ENCODE peak calls at places on chromosomes 13 and 19, in eight cellular contexts. P is CD8-positive, alpha-beta T cell; Q is psoas muscle; T is cardiac muscle cell; X is CD4-positive, CD25-positive, alpha-beta regulatory T cell; B is heart left ventricle; J is colonic mucosa; N is spleen. H is an unnamed sample. For H3K27me3, the result is how much of the 10 kb centered on the place peaks cover.

GRCh38 chr13:41613984-41614581 is 156.7 kb downstream of the RGCC start:
- DNase-seq in P (no peak), Q (peak), T (no peak), X (no peak), B (peak), J (no peak), N (no peak), H (no peak)

GRCh38 chr19:53254451-53255341 is at the start of gene ZNF677:
- DNase-seq in P (peak), Q (peak), T (peak), X (peak), B (peak), J (peak), N (peak), H (peak)

GRCh38 chr19:38695832-38696732 is 48.2 kb downstream of the CAPN12 start:
- DNase-seq in P (no peak), Q (no peak), T (no peak), X (no peak), B (no peak), J (no peak), N (no peak), H (no peak)

GRCh38 chr13:30730526-30730925 is 4.8 kb upstream of the ALOX5AP start:
- DNase-seq in P (no peak), Q (no peak), T (no peak), X (no peak), B (no peak), J (no peak), N (no peak), H (peak)

GRCh38 chr19:13441810-13442512 is 64.3 kb downstream of the CACNA1A start:
- DNase-seq in P (peak), Q (no peak), T (peak), X (peak), B (no peak), J (peak), N (no peak), H (no peak)

GRCh38 chr19:2488942-2489731 is 13.2 kb downstream of the GADD45B start:
- DNase-seq in P (no peak), Q (peak), T (peak), X (no peak), B (peak), J (peak), N (peak), H (peak)

GRCh38 chr13:36029171-36029570 is 102.0 kb downstream of the DCLK1 start:
- DNase-seq in P (no peak), Q (no peak), T (no peak), X (no peak), B (no peak), J (no peak), N (no peak), H (no peak)

GRCh38 chr13:44158741-44159632 is 214.6 kb upstream of the SERP2 start:
- DNase-seq in P (no peak), Q (peak), T (no peak), X (no peak), B (no peak), J (no peak), N (no peak), H (no peak)

GRCh38 chr13:45695198-45695730 is 6.9 kb upstream of the CBY2 start:
- DNase-seq in P (no peak), Q (no peak), T (no peak), X (no peak), B (no peak), J (no peak), N (no peak), H (no peak)

GRCh38 chr19:3403489-3404323 is 37.3 kb downstream of the NFIC start:
- DNase-seq in P (no peak), Q (peak), T (peak), X (no peak), B (peak), J (peak), N (peak), H (no peak)

GRCh38 chr19:11181488-11181887 is 15.9 kb downstream of the KANK2 start:
- DNase-seq in P (no peak), Q (no peak), T (no peak), X (no peak), B (no peak), J (no peak), N (no peak), H (no peak)

GRCh38 chr19:33796164-33797100 is at the start of gene KCTD15:
- DNase-seq in P (no peak), Q (peak), T (peak), X (no peak), B (peak), J (peak), N (no peak), H (peak)

GRCh38 chr19:45153339-45154063 is 7.3 kb downstream of the NKPD1 start:
- DNase-seq in P (no peak), Q (peak), T (peak), X (peak), B (peak), J (peak), N (no peak), H (peak)

GRCh38 chr13:18212873-18213272 is 968.8 kb downstream of the TUBA3C start:
- DNase-seq in P (no peak), Q (no peak), T (no peak), X (no peak), B (no peak), J (no peak), N (no peak), H (no peak)

GRCh38 chr13:27922974-27923612 is 3.3 kb downstream of the PDX1 start:
- DNase-seq in P (no peak), Q (no peak), T (no peak), X (no peak), B (no peak), J (no peak), N (no peak), H (no peak)

GRCh38 chr19:49419173-49419572 is 4.1 kb downstream of the PTH2 start:
- DNase-seq in P (no peak), Q (no peak), T (no peak), X (no peak), B (no peak), J (no peak), N (no peak), H (no peak)
- H3K27me3 ChIP-seq in P (under half), Q (under half), T (under half), X (under half), B (half or more), J (half or more), N (under half), H (under half)

GRCh38 chr13:20193142-20193923 is 595 bp upstream of the GJB2 start:
- DNase-seq in P (no peak), Q (no peak), T (no peak), X (peak), B (no peak), J (no peak), N (no peak), H (no peak)
- H3K27me3 ChIP-seq in P (under half), Q (under half), T (half or more), X (half or more), B (half or more), J (under half), N (under half), H (half or more)

DNA sequence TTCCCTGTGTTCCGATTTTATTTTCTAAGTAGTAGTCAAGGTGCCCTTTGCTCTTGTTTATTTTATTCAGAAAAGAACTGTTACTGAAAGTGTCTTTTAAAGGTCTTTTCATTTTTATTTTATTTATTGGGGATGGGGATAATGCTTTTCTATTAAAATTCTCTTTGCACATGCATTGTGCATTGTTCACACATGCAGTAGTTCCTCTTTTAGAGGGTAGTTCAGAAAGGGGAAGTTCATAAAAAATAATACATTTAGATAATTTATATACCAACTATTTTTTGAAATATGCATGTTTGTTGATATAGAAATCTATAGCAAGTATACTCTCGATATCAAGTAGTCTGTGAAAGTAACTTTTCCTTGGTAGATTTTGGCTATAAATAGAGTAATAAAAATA is 3.5 kb downstream of the GPC5 start:
- DNase-seq in P (no peak), Q (no peak), T (no peak), X (no peak), B (no peak), J (no peak), N (no peak), H (no peak)
- H3K27me3 ChIP-seq in P (under half), Q (under half), T (half or more), X (under half), B (under half), J (under half), N (under half), H (under half)

GRCh38 chr13:93230466-93230865 is 3.9 kb downstream of the GPC6 start:
- DNase-seq in P (no peak), Q (no peak), T (no peak), X (no peak), B (no peak), J (no peak), N (no peak), H (no peak)
- H3K27me3 ChIP-seq in P (under half), Q (under half), T (under half), X (under half), B (under half), J (under half), N (under half), H (under half)

DNA sequence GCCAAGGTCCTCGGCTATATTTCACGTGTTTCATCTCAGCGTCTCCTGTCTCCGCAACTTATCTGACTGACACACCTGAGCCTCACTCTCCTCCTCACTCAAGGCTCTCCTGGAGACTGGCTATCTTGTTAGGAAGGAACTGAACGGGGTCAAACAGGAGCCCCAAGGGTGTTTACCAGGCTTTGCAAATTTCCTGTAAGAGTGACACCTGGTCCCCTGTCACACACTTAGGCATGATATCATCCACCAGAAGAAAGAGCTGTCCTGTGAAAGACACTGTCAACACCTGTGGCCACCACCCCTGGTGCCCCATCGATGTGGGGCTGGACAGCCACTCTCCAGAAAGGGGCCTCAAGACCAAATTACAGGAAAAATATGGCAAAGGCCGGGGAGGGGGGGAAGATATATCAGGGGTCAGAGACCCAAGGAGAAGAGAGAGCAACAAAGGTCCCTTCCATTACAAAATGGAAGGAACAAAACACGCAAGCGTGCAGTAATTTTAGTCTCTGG is 2.9 kb downstream of the CD70 start:
- DNase-seq in P (no peak), Q (no peak), T (no peak), X (no peak), B (no peak), J (no peak), N (no peak), H (no peak)
- H3K27me3 ChIP-seq in P (under half), Q (under half), T (half or more), X (under half), B (half or more), J (under half), N (under half), H (half or more)

GRCh38 chr13:52845766-52846566 is 2.5 kb downstream of the PCDH8 start:
- DNase-seq in P (no peak), Q (peak), T (peak), X (no peak), B (peak), J (peak), N (peak), H (peak)

GRCh38 chr13:52848455-52849190 is at the start of gene PCDH8:
- DNase-seq in P (no peak), Q (no peak), T (peak), X (no peak), B (no peak), J (no peak), N (no peak), H (peak)

GRCh38 chr13:52846567-52847321 is 1.7 kb downstream of the PCDH8 start:
- DNase-seq in P (no peak), Q (peak), T (peak), X (no peak), B (peak), J (peak), N (peak), H (no peak)

GRCh38 chr13:52847682-52848432 is 583 bp downstream of the PCDH8 start:
- DNase-seq in P (no peak), Q (no peak), T (no peak), X (no peak), B (peak), J (no peak), N (no peak), H (no peak)

GRCh38 chr13:52847322-52847681 is 1.1 kb downstream of the PCDH8 start:
- DNase-seq in P (no peak), Q (no peak), T (no peak), X (no peak), B (peak), J (no peak), N (no peak), H (no peak)
- H3K27me3 ChIP-seq in P (under half), Q (under half), T (half or more), X (under half), B (half or more), J (half or more), N (under half), H (half or more)

GRCh38 chr19:48284891-48285290 is 15.0 kb downstream of the ZNF114 start:
- DNase-seq in P (no peak), Q (no peak), T (peak), X (no peak), B (no peak), J (no peak), N (no peak), H (no peak)
- H3K27me3 ChIP-seq in P (under half), Q (under half), T (under half), X (under half), B (under half), J (under half), N (under half), H (under half)

GRCh38 chr19:40600086-40600917 is 867 bp upstream of the LTBP4 start:
- DNase-seq in P (no peak), Q (peak), T (no peak), X (no peak), B (no peak), J (no peak), N (no peak), H (no peak)
- H3K27me3 ChIP-seq in P (under half), Q (under half), T (under half), X (under half), B (under half), J (under half), N (under half), H (under half)

H was measured in BE2C.